ENCODE peak calls at places on chromosomes 11 and 22, in four cellular contexts. L, K, N and P are unnamed samples.

GRCh38 chr11:492416-493226 is 14.4 kb downstream of the RNH1 start:
- DNase-seq in L (no peak), K (no peak), N (no peak), P (no peak)

GRCh38 chr22:23245045-23245798 is 64.9 kb downstream of the BCR start:
- DNase-seq in L (no peak), K (no peak), N (no peak), P (peak; percentile 75)

GRCh38 chr11:84673753-84674152 is 953.4 kb downstream of the DLG2 start:
- DNase-seq in L (no peak), K (no peak), N (no peak), P (no peak)

GRCh38 chr22:25718109-25718830 is 23.7 kb upstream of the MYO18B start:
- DNase-seq in L (no peak), K (no peak), N (no peak), P (no peak)

GRCh38 chr11:100860318-100860896 is 173.3 kb downstream of the ARHGAP42 start:
- DNase-seq in L (no peak), K (no peak), N (no peak), P (no peak)

GRCh38 chr11:115959098-115959497 is 454.9 kb upstream of the CADM1 start:
- DNase-seq in L (no peak), K (no peak), N (no peak), P (no peak)

GRCh38 chr11:70509476-70509875 is 111.1 kb downstream of the CTTN start:
- DNase-seq in L (no peak), K (no peak), N (no peak), P (no peak)

GRCh38 chr11:31487848-31488247 is 21.6 kb downstream of the IMMP1L start:
- DNase-seq in L (no peak), K (no peak), N (peak; percentile 21), P (no peak)

GRCh38 chr22:25747245-25747944 is 5.4 kb downstream of the MYO18B start:
- DNase-seq in L (no peak), K (no peak), N (no peak), P (no peak)

GRCh38 chr11:69868871-69869270 is 49.7 kb upstream of the FGF3 start:
- DNase-seq in L (no peak), K (no peak), N (no peak), P (no peak)

GRCh38 chr11:75615709-75616108 is 53.1 kb downstream of the MAP6 start:
- DNase-seq in L (no peak), K (no peak), N (peak; percentile 48), P (no peak)

GRCh38 chr11:13249992-13250391 is 27.6 kb upstream of the BMAL1 start:
- DNase-seq in L (no peak), K (no peak), N (no peak), P (no peak)

GRCh38 chr22:45645526-45646414 is 25.9 kb upstream of the ATXN10 start:
- DNase-seq in L (peak; percentile 81), K (peak; percentile 83), N (peak; percentile 79), P (peak; percentile 87)

GRCh38 chr11:61756147-61756451 is 3.7 kb downstream of the MYRF start:
- DNase-seq in L (no peak), K (no peak), N (no peak), P (no peak)

GRCh38 chr11:79762271-79762935 is 321.6 kb upstream of the TENM4 start:
- DNase-seq in L (no peak), K (no peak), N (peak; percentile 52), P (peak; percentile 20)

GRCh38 chr11:47607380-47607779 is 13.2 kb upstream of the C1QTNF4 start:
- DNase-seq in L (no peak), K (no peak), N (peak; percentile 67), P (no peak)

GRCh38 chr22:20015971-20016733 is 471 bp downstream of the ARVCF start:
- DNase-seq in L (peak; percentile 34), K (peak; percentile 71), N (peak; percentile 62), P (peak; percentile 72)

GRCh38 chr22:22037740-22038139 is 55.2 kb upstream of the TOP3B start:
- DNase-seq in L (no peak), K (no peak), N (no peak), P (no peak)

GRCh38 chr11:67024966-67025365 is 2.0 kb downstream of the SYT12 start:
- DNase-seq in L (no peak), K (no peak), N (no peak), P (no peak)

GRCh38 chr11:17599460-17599925 is 52.4 kb downstream of the OTOG start:
- DNase-seq in L (no peak), K (no peak), N (no peak), P (no peak)

DNA sequence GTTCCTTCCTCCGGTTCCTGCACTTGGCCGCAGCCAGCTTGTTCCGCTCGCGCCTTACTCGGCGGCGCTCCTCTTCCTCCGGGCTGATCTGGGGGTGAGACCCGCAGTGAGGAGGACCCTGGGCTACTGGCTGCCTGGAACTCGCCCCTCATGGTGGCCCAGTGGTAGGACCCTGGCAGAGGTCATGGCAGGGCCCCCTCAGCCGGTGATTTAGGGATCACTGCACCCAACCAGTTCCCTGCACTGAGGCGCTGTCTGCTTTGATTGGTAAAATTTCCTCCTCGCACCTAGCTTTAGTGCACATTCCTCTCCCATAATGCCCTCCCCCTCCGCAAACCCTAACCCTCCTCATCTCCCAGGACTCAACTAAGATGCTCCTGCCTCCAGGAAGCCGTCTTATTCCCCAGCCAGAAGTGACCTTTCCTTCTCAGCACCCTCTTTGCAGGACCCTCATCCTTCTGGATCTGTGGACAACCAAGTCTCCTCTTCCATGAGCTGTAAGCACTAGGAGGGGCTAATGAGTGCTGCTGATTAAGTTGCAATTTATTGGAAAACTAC is 3.6 kb downstream of the CCDC85B start:
- DNase-seq in L (no peak), K (peak; percentile 77), N (no peak), P (no peak)
- H3K4me3 ChIP-seq in L (peak overlapping the region; percentile 21), K (peak overlapping the region; percentile 88), N (no peak overlapping the region), P (no peak overlapping the region)

GRCh38 chr11:89660234-89660633 is 49.9 kb upstream of the TRIM77 start:
- DNase-seq in L (no peak), K (no peak), N (no peak), P (no peak)
- TF ChIP-seq CTCF in L (no peak), K (no peak), N (no peak), P (no peak)

GRCh38 chr11:65112226-65112550 is 516 bp downstream of the TM7SF2 start:
- DNase-seq in L (no peak), K (no peak), N (no peak), P (no peak)

GRCh38 chr11:65113361-65113756 is 1.7 kb downstream of the TM7SF2 start:
- DNase-seq in L (no peak), K (no peak), N (no peak), P (no peak)

GRCh38 chr11:65111537-65112225 is at the start of gene TM7SF2:
- DNase-seq in L (peak; percentile 98), K (peak; percentile 99), N (peak; percentile 99), P (peak; percentile 97)

GRCh38 chr11:65113839-65114238 is 2.2 kb downstream of the TM7SF2 start:
- DNase-seq in L (no peak), K (no peak), N (no peak), P (no peak)

DNA sequence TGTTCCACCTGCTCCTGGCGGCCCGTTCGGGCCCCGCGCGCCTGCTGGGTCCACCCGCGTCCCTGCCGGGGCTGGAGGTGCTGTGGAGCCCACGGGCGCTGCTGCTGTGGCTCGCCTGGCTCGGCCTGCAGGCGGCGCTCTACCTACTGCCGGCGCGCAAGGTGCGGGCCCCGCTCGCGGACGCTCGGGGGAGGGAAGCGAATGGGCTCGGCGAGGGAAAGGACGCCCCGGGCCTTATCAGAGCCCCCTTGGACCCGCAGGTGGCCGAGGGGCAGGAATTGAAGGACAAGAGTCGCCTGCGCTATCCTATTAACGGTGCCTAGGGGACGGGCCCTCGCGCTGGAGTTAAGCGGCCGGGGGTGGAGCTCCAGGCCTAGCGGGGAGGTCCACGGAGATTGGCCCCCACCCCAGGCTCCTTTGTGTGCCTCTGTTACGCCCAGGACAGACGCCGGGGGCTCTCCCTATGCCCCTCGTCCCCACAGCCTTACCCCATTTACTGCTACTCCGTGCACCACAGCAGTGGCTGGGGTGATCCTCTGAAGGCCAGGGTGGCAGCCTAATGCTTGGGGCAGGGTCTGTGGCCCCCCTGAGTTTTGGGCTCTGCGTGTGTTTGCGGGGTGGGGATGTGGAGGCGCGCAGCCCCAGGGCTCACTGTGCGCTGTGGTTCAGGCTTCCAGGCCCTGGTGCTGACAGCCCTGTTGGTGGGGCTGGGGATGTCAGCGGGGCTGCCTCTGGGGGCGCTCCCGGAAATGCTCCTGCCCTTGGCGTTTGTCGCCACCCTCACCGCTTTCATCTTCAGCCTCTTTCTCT is 1.1 kb downstream of the TM7SF2 start:
- DNase-seq in L (peak; percentile 77), K (peak; percentile 83), N (peak; percentile 73), P (peak; percentile 76)
- H3K4me1 ChIP-seq in L (peaks cover 31% of the 10 kb centered on the region), K (peaks cover 50% of the 10 kb centered on the region), N (peaks cover 13% of the 10 kb centered on the region), P (peaks cover 26% of the 10 kb centered on the region)

DNA sequence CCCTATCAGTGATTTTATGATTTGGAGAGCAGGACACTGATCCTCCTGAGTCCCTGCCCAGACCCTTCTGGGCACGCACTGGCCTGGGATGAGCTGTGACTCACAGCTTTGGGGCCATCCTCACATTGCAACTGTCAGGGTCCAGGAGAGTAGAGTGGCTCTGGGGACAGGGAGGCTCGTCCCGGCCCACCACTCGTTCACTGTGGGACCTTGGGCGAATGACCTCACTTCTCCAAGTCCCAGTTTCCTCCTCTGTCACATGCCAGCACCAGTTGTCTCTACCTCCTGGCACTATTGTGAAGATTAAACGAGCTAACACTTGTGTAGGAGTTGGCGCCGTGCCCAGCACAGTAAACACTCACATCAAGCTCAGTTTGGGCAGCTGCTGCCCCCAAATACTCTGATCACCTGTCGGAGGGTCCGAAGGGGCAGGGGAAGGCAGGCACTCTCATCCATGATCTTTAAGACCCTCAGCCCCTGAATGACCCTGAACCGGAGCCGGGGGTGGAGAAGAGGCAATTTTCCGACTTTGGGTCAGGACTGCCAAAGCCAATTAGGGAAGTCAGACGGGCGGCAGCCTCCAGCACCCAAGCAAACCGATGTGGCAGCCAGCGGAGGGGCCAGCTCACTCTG is 235.1 kb downstream of the MIAT start:
- DNase-seq in L (no peak), K (peak; percentile 65), N (peak; percentile 23), P (no peak)
- H3K4me3 ChIP-seq in L (no peak overlapping the region), K (no peak overlapping the region), N (no peak overlapping the region), P (no peak overlapping the region)

GRCh38 chr22:38719196-38719595 is 13.5 kb downstream of the GTPBP1 start:
- DNase-seq in L (no peak), K (no peak), N (no peak), P (no peak)

GRCh38 chr22:38717244-38717643 is 11.5 kb downstream of the GTPBP1 start:
- DNase-seq in L (no peak), K (no peak), N (no peak), P (no peak)

GRCh38 chr22:38720350-38720749 is 14.6 kb downstream of the GTPBP1 start:
- DNase-seq in L (no peak), K (no peak), N (no peak), P (no peak)

GRCh38 chr22:38716827-38717226 is 11.1 kb downstream of the GTPBP1 start:
- DNase-seq in L (no peak), K (no peak), N (no peak), P (no peak)

DNA sequence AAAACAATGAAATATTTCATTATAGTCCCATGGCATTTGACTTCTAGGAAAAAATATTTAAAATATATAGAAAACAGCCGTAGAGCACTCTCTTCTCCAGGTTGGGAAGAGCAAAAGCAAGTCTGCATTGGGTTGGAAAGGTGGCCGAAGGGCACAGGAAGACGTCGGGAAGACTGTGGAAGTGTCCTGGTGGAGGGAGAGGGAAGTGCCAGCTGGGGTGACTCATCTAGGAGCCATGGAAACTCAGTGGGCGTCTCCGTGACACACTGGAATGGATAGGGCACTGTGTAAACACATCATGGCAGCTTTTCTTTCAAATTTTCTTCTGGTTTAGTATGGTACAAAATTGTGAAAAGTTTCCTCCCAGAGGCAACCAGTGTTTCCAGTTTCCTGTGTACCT is 12.7 kb downstream of the GTPBP1 start:
- DNase-seq in L (peak; percentile 84), K (peak; percentile 73), N (no peak), P (peak; percentile 57)
- TF ChIP-seq CTCF in L (peak; percentile 69), K (peak; percentile 56), N (peak; percentile 59), P (peak; percentile 43)

GRCh38 chr11:128807909-128808308 is 59.2 kb downstream of the KCNJ1 start:
- DNase-seq in L (no peak), K (no peak), N (no peak), P (no peak)
- H3K4me1 ChIP-seq in L (no peaks in the 10 kb centered on the region), K (peaks cover 13% of the 10 kb centered on the region), N (no peaks in the 10 kb centered on the region), P (no peaks in the 10 kb centered on the region)